ENCODE peak calls at places on chromosomes 13 and 19, in ten cellular contexts. K, U, B, V, H, A, C, P, W and Y are unnamed samples.

GRCh38 chr13:98111168-98112098 is 31.5 kb upstream of the FARP1 start:
- DNase-seq in K (no peak), U (no peak), B (no peak), V (no peak), H (no peak), A (no peak), C (no peak), P (no peak), W (no peak), Y (no peak)

GRCh38 chr19:33199441-33200265 is 5.5 kb downstream of the LRP3 start:
- DNase-seq in K (no peak), U (no peak), B (no peak), V (no peak), H (no peak), A (no peak), C (peak), P (no peak), W (peak), Y (no peak)

GRCh38 chr19:44777715-44778347 is at the start of gene CBLC:
- DNase-seq in K (no peak), U (no peak), B (peak), V (peak), H (no peak), A (no peak), C (no peak), P (no peak), W (no peak), Y (peak)

GRCh38 chr19:30441011-30441410 is 68.8 kb downstream of the ZNF536 start:
- DNase-seq in K (no peak), U (no peak), B (no peak), V (no peak), H (no peak), A (no peak), C (no peak), P (no peak), W (no peak), Y (no peak)

GRCh38 chr19:50003810-50004419 is 21.3 kb downstream of the VRK3 start:
- DNase-seq in K (peak), U (no peak), B (no peak), V (no peak), H (peak), A (peak), C (no peak), P (no peak), W (peak), Y (no peak)

GRCh38 chr19:10043286-10043927 is 30.1 kb downstream of the RDH8 start:
- DNase-seq in K (peak), U (no peak), B (no peak), V (no peak), H (no peak), A (no peak), C (no peak), P (peak), W (peak), Y (peak)

GRCh38 chr13:59681630-59682311 is 482.0 kb downstream of the DIAPH3 start:
- DNase-seq in K (no peak), U (no peak), B (no peak), V (no peak), H (peak), A (peak), C (no peak), P (no peak), W (no peak), Y (no peak)

GRCh38 chr13:43003010-43003409 is 11.0 kb upstream of the EPSTI1 start:
- DNase-seq in K (no peak), U (no peak), B (no peak), V (no peak), H (no peak), A (no peak), C (no peak), P (no peak), W (no peak), Y (no peak)

GRCh38 chr19:51505904-51506303 is 4.3 kb upstream of the SIGLEC12 start:
- DNase-seq in K (no peak), U (no peak), B (no peak), V (no peak), H (no peak), A (no peak), C (no peak), P (no peak), W (no peak), Y (no peak)

GRCh38 chr13:20049558-20050473 is 91.3 kb downstream of the ZMYM2 start:
- DNase-seq in K (no peak), U (no peak), B (no peak), V (no peak), H (no peak), A (no peak), C (no peak), P (no peak), W (no peak), Y (peak)

GRCh38 chr19:2491130-2491801 is 15.3 kb downstream of the GADD45B start:
- DNase-seq in K (no peak), U (no peak), B (no peak), V (peak), H (no peak), A (no peak), C (no peak), P (no peak), W (peak), Y (no peak)

GRCh38 chr19:7624810-7625209 is 4.5 kb downstream of the XAB2 start:
- DNase-seq in K (no peak), U (no peak), B (no peak), V (no peak), H (no peak), A (no peak), C (no peak), P (no peak), W (no peak), Y (no peak)

GRCh38 chr13:40211586-40211968 is 454.9 kb downstream of the FOXO1 start:
- DNase-seq in K (no peak), U (no peak), B (no peak), V (no peak), H (no peak), A (no peak), C (no peak), P (no peak), W (no peak), Y (no peak)

GRCh38 chr19:288911-289310 is 2.3 kb downstream of the PLPP2 start:
- DNase-seq in K (no peak), U (no peak), B (peak), V (no peak), H (no peak), A (no peak), C (no peak), P (no peak), W (no peak), Y (no peak)

GRCh38 chr19:3254520-3254919 is 30.1 kb downstream of the CELF5 start:
- DNase-seq in K (no peak), U (no peak), B (no peak), V (no peak), H (no peak), A (no peak), C (no peak), P (no peak), W (no peak), Y (no peak)

GRCh38 chr13:26616126-26616525 is 58.6 kb downstream of the WASF3 start:
- DNase-seq in K (no peak), U (no peak), B (no peak), V (no peak), H (peak), A (no peak), C (no peak), P (no peak), W (peak), Y (no peak)

GRCh38 chr19:10927691-10928562 is 512 bp downstream of the YIPF2 start:
- DNase-seq in K (no peak), U (no peak), B (peak), V (no peak), H (no peak), A (no peak), C (no peak), P (no peak), W (no peak), Y (no peak)

GRCh38 chr13:89053418-89053817 is 1382.2 kb downstream of the SLITRK5 start:
- DNase-seq in K (no peak), U (no peak), B (no peak), V (no peak), H (no peak), A (no peak), C (no peak), P (no peak), W (no peak), Y (no peak)

GRCh38 chr13:24071423-24072075 is 89.0 kb upstream of the SPATA13 start:
- DNase-seq in K (no peak), U (no peak), B (no peak), V (no peak), H (peak), A (no peak), C (no peak), P (no peak), W (peak), Y (no peak)

GRCh38 chr13:90918551-90918950 is 428.9 kb upstream of the MIR17HG start:
- DNase-seq in K (no peak), U (no peak), B (no peak), V (no peak), H (no peak), A (peak), C (no peak), P (no peak), W (peak), Y (no peak)

GRCh38 chr19:19866599-19867248 is 1.0 kb downstream of the ZNF253 start:
- DNase-seq in K (no peak), U (no peak), B (peak), V (no peak), H (no peak), A (no peak), C (no peak), P (peak), W (peak), Y (peak)

GRCh38 chr13:60001892-60002291 is 161.8 kb downstream of the DIAPH3 start:
- DNase-seq in K (no peak), U (no peak), B (no peak), V (no peak), H (no peak), A (no peak), C (no peak), P (no peak), W (no peak), Y (no peak)

GRCh38 chr13:72314210-72314609 is 413.2 kb downstream of the MZT1 start:
- DNase-seq in K (no peak), U (no peak), B (no peak), V (no peak), H (no peak), A (no peak), C (no peak), P (no peak), W (no peak), Y (no peak)